ENCODE peak calls at places on chromosomes 12 and 14, in ten cellular contexts. Y is amniotic stem cell; I is psoas muscle; F is naive thymus-derived CD8-positive, alpha-beta T cell; A is hypothalamus; X is non-pigmented ciliary epithelial cell; D is NCI-H187; P is hippocampal formation; B is T-helper 9 cell; J is fibroblast of mammary gland. O is an unnamed sample.

GRCh38 chr14:61470261-61470953 is 149.0 kb downstream of the PRKCH start:
- DNase-seq in Y (peak), I (no peak), F (no peak), A (no peak), X (peak), D (no peak), P (no peak), B (no peak), J (peak), O (peak)

GRCh38 chr14:62126885-62127478 is 364.8 kb downstream of the SNAPC1 start:
- DNase-seq in Y (peak), I (no peak), F (peak), A (no peak), X (peak), D (peak), P (peak), B (no peak), J (peak), O (peak)

GRCh38 chr12:132147423-132148367 is 3.4 kb downstream of the NOC4L start:
- DNase-seq in Y (no peak), I (peak), F (no peak), A (no peak), X (no peak), D (no peak), P (no peak), B (no peak), J (no peak), O (no peak)

GRCh38 chr12:104930388-104931326 is 27.4 kb downstream of the SLC41A2 start:
- DNase-seq in Y (no peak), I (no peak), F (no peak), A (no peak), X (no peak), D (no peak), P (no peak), B (no peak), J (peak), O (no peak)

GRCh38 chr12:95385246-95385645 is 88.7 kb upstream of the METAP2 start:
- DNase-seq in Y (peak), I (peak), F (no peak), A (no peak), X (no peak), D (no peak), P (peak), B (no peak), J (peak), O (no peak)

GRCh38 chr14:105974902-105975301 is 448.5 kb downstream of the TMEM121 start:
- DNase-seq in Y (no peak), I (no peak), F (peak), A (no peak), X (no peak), D (no peak), P (no peak), B (peak), J (no peak), O (peak)

GRCh38 chr12:1593232-1594044 is 943 bp downstream of the FBXL14 start:
- DNase-seq in Y (no peak), I (peak), F (peak), A (no peak), X (no peak), D (no peak), P (no peak), B (peak), J (no peak), O (no peak)

GRCh38 chr14:36513451-36514277 is 6.4 kb downstream of the NKX2-1 start:
- DNase-seq in Y (no peak), I (no peak), F (no peak), A (no peak), X (no peak), D (peak), P (no peak), B (no peak), J (no peak), O (no peak)

GRCh38 chr12:22729898-22730443 is 105.0 kb downstream of the ETNK1 start:
- DNase-seq in Y (peak), I (no peak), F (no peak), A (no peak), X (peak), D (no peak), P (no peak), B (no peak), J (peak), O (no peak)

GRCh38 chr12:124397399-124397679 is 102.4 kb downstream of the RFLNA start:
- DNase-seq in Y (no peak), I (no peak), F (no peak), A (no peak), X (no peak), D (no peak), P (no peak), B (no peak), J (no peak), O (no peak)

GRCh38 chr12:76790564-76791552 is 26.9 kb downstream of the ZDHHC17 start:
- DNase-seq in Y (no peak), I (no peak), F (peak), A (no peak), X (no peak), D (no peak), P (peak), B (no peak), J (peak), O (peak)

GRCh38 chr12:69527506-69528272 is 57.5 kb downstream of the FRS2 start:
- DNase-seq in Y (no peak), I (no peak), F (no peak), A (no peak), X (peak), D (no peak), P (no peak), B (no peak), J (peak), O (no peak)